ENCODE peak calls at places on chromosomes 5 and 9, in seven cellular contexts. W is breast epithelium, C is heart left ventricle, I is body of pancreas, A is ovary, Y is HCT116, H is transverse colon. M is an unnamed sample.

GRCh38 chr5:107104774-107105050 is 566.0 kb downstream of the EFNA5 start:
- DNase-seq in W (no peak), C (peak; percentile 17), I (peak; percentile 56), A (no peak), Y (no peak), H (no peak), M (no peak)

GRCh38 chr9:976258-976804 is at the start of gene DMRT3:
- DNase-seq in W (no peak), C (no peak), I (no peak), A (no peak), Y (no peak), H (no peak), M (no peak)

GRCh38 chr5:32833127-32833526 is 122.0 kb downstream of the NPR3 start:
- DNase-seq in W (no peak), C (no peak), I (peak; percentile 44), A (no peak), Y (no peak), H (no peak), M (no peak)

GRCh38 chr5:119313876-119314605 is 41.8 kb upstream of the TNFAIP8 start:
- DNase-seq in W (no peak), C (no peak), I (no peak), A (no peak), Y (no peak), H (no peak), M (no peak)

GRCh38 chr5:41097642-41098041 is 26.5 kb upstream of the MROH2B start:
- DNase-seq in W (no peak), C (peak; percentile 16), I (no peak), A (no peak), Y (no peak), H (no peak), M (no peak)

GRCh38 chr5:125914471-125914870 is 508.7 kb upstream of the GRAMD2B start:
- DNase-seq in W (no peak), C (no peak), I (no peak), A (no peak), Y (no peak), H (no peak), M (no peak)

GRCh38 chr9:71638627-71639026 is 129.7 kb downstream of the CEMIP2 start:
- DNase-seq in W (no peak), C (peak; percentile 57), I (peak; percentile 52), A (no peak), Y (no peak), H (peak; percentile 26), M (peak; percentile 3)

GRCh38 chr9:130627896-130628792 is 36.2 kb upstream of the PRDM12 start:
- DNase-seq in W (no peak), C (no peak), I (no peak), A (no peak), Y (no peak), H (no peak), M (no peak)

GRCh38 chr5:96703985-96704384 is 41.8 kb downstream of the CAST start:
- DNase-seq in W (no peak), C (no peak), I (no peak), A (no peak), Y (no peak), H (no peak), M (no peak)

GRCh38 chr9:38318755-38319495 is 73.6 kb upstream of the ALDH1B1 start:
- DNase-seq in W (no peak), C (no peak), I (peak; percentile 63), A (no peak), Y (no peak), H (peak; percentile 9), M (no peak)

GRCh38 chr5:132840313-132840712 is 9.9 kb upstream of the SHROOM1 start:
- DNase-seq in W (no peak), C (no peak), I (no peak), A (no peak), Y (no peak), H (no peak), M (no peak)

GRCh38 chr9:69532359-69532758 is 139.8 kb downstream of the APBA1 start:
- DNase-seq in W (no peak), C (no peak), I (no peak), A (no peak), Y (no peak), H (no peak), M (peak; percentile 85)

GRCh38 chr5:98570661-98571181 is 202.7 kb upstream of the RGMB start:
- DNase-seq in W (no peak), C (no peak), I (no peak), A (peak; percentile 9), Y (no peak), H (no peak), M (no peak)

GRCh38 chr5:138103321-138103637 is 19.4 kb downstream of the WNT8A start:
- DNase-seq in W (no peak), C (no peak), I (no peak), A (no peak), Y (no peak), H (no peak), M (no peak)

GRCh38 chr9:79224672-79225433 is 346.9 kb upstream of the TLE4 start:
- DNase-seq in W (no peak), C (no peak), I (no peak), A (no peak), Y (no peak), H (no peak), M (no peak)

GRCh38 chr9:21682981-21683380 is 119.5 kb upstream of the MTAP start:
- DNase-seq in W (no peak), C (no peak), I (no peak), A (no peak), Y (no peak), H (no peak), M (no peak)

GRCh38 chr9:136355616-136356557 is 7.7 kb downstream of the DNLZ start:
- DNase-seq in W (no peak), C (no peak), I (no peak), A (no peak), Y (no peak), H (no peak), M (no peak)

GRCh38 chr5:57524661-57525060 is 42.0 kb upstream of the ACTBL2 start:
- DNase-seq in W (no peak), C (no peak), I (no peak), A (no peak), Y (no peak), H (no peak), M (no peak)

GRCh38 chr5:14920121-14920520 is 48.5 kb upstream of the ANKH start:
- DNase-seq in W (no peak), C (no peak), I (no peak), A (no peak), Y (no peak), H (no peak), M (no peak)

DNA sequence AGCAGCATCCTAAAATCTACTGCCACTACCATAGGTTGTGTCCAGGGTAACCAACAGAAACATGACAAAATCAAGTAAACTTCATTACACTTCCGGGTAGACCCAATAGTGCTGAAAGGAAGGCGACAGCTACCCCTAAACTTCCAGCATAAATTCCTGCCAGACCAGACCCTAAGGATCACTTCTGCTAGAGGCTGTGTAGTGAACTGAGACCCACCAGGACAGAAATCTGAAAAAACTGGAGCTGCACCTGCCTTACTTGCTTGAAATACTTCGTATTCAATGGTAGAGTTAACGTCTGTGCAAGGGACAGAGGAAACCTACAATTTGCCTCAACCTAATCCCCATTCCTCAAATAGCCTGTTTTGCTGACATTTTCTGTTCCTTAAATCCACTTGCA is 1.0 kb upstream of the SECISBP2 start:
- DNase-seq in W (no peak), C (no peak), I (no peak), A (no peak), Y (no peak), H (no peak), M (no peak)
- TF ChIP-seq POLR2A in W (no peak), C (no peak), I (no peak), A (no peak), Y (no peak), H (no peak), M (no peak)

GRCh38 chr9:129007035-129007765 is 20.9 kb downstream of the SH3GLB2 start:
- DNase-seq in W (no peak), C (peak; percentile 59), I (peak; percentile 20), A (peak; percentile 60), Y (no peak), H (no peak), M (peak; percentile 36)
- TF ChIP-seq POLR2A in W (no peak), C (no peak), I (no peak), A (no peak), Y (no peak), H (no peak), M (no peak)

DNA sequence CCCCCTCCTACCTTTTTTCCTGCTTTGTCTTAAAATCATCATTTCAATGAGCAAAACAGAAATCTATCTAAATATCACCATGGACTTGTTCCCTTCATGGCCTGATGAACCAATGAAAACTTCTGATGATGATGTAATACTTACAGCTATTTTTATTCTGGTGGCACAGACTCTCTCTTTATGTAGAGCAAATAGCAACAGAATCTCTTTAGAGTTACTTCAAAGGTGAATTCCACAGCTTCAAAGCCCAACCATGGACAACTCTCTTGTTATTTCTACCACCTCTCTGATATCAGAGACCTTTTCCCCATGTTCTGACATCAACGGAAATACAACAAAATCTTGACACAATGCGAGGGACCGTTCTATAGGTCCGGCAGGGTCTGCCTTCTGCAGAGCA is 70.1 kb downstream of the RETREG1 start:
- DNase-seq in W (no peak), C (no peak), I (no peak), A (no peak), Y (no peak), H (no peak), M (no peak)
- TF ChIP-seq POLR2A in W (no peak), C (no peak), I (no peak), A (no peak), Y (no peak), H (no peak), M (no peak)

DNA sequence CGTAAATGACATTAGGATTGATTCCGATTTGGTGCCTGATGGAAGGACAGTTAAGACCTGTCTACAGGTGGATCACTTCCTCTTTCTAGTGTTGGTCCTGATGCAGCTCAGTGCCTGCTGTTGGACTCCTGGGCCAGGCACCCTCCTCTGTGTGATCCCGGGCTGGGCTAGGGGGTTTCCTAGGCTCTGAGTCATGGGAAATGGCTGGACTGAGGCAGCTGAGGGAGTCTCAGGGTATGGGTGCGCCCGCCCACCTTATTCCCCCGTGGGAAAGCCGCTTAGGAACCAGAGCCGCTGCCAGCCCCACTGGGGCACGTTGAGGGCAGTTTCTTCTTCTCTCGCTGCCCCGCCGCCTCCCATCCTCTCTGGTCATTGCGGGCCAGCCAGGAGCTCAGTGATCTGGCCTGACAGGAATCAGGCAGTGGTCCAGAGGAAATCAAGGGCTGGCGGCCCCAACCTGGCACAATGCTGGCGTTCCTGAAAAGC is 12.9 kb downstream of the TCF7 start:
- DNase-seq in W (no peak), C (peak; percentile 61), I (peak; percentile 59), A (no peak), Y (no peak), H (no peak), M (no peak)
- TF ChIP-seq POLR2A in W (no peak), C (no peak), I (no peak), A (no peak), Y (no peak), H (no peak), M (no peak)

GRCh38 chr5:34929150-34929719 is at the start of gene DNAJC21:
- DNase-seq in W (peak; percentile 96), C (peak; percentile 99), I (peak; percentile 98), A (peak; percentile 99), Y (peak; percentile 87), H (peak; percentile 98), M (peak; percentile 97)
- TF ChIP-seq POLR2A in W (no peak), C (no peak), I (no peak), A (no peak), Y (no peak), H (no peak), M (no peak)